ENCODE peak calls at places on chromosome 1, in six cellular contexts. V is H54, W is activated T-cell treated with anti-CD3 and anti-CD28 coated beads for 1 hour, Z is brain pericyte, G is HFF-Myc, J is GM12892. C is an unnamed sample.
A peak's percentile ranks its signal among the peaks of the same experiment; 100 is the strongest.

GRCh38 chr1:228014235-228014930 is 7.6 kb downstream of the WNT3A start:
- DNase-seq in V (no peak), W (no peak), Z (no peak), G (no peak), J (no peak), C (no peak)

GRCh38 chr1:5959087-5959486 is 33.1 kb downstream of the NPHP4 start:
- DNase-seq in V (no peak), W (no peak), Z (no peak), G (no peak), J (no peak), C (no peak)

GRCh38 chr1:1430114-1430982 is 5.1 kb upstream of the VWA1 start:
- DNase-seq in V (peak; percentile 70), W (no peak), Z (peak; percentile 33), G (no peak), J (no peak), C (no peak)

GRCh38 chr1:17858027-17858426 is 102.9 kb downstream of the ACTL8 start:
- DNase-seq in V (no peak), W (no peak), Z (no peak), G (no peak), J (no peak), C (no peak)

GRCh38 chr1:241518447-241519307 is 878 bp downstream of the FH start:
- DNase-seq in V (no peak), W (peak; percentile 15), Z (no peak), G (no peak), J (no peak), C (no peak)

GRCh38 chr1:53640696-53641065 is 98.3 kb downstream of the GLIS1 start:
- DNase-seq in V (no peak), W (no peak), Z (no peak), G (no peak), J (no peak), C (no peak)

GRCh38 chr1:94434339-94435092 is 16.3 kb downstream of the ABCD3 start:
- DNase-seq in V (no peak), W (no peak), Z (no peak), G (no peak), J (no peak), C (no peak)

GRCh38 chr1:46204406-46204742 is 1.2 kb downstream of the LURAP1 start:
- DNase-seq in V (no peak), W (no peak), Z (no peak), G (no peak), J (no peak), C (no peak)

GRCh38 chr1:53599461-53599860 is 139.5 kb downstream of the GLIS1 start:
- DNase-seq in V (no peak), W (no peak), Z (no peak), G (no peak), J (no peak), C (no peak)

GRCh38 chr1:232182206-232182605 is 447.7 kb downstream of the SIPA1L2 start:
- DNase-seq in V (no peak), W (no peak), Z (no peak), G (no peak), J (no peak), C (no peak)

GRCh38 chr1:247536340-247536739 is at the start of gene OR2C3:
- DNase-seq in V (no peak), W (no peak), Z (no peak), G (no peak), J (no peak), C (no peak)